ENCODE peak calls at places on chromosomes 12 and 14, in six cellular contexts. Z is colonic mucosa; N is CD8-positive, alpha-beta T cell; R is cardiac muscle cell; V is MM.1S; U is uterus. Q is an unnamed sample.

GRCh38 chr12:121537814-121538698 is 42.8 kb downstream of the KDM2B start:
- DNase-seq in Z (no peak), N (peak), R (peak), V (peak), U (no peak), Q (no peak)

GRCh38 chr12:2998789-2999264 is 39.6 kb downstream of the TEAD4 start:
- DNase-seq in Z (no peak), N (no peak), R (peak), V (no peak), U (peak), Q (no peak)

GRCh38 chr14:88411039-88411438 is 25.6 kb downstream of the SPATA7 start:
- DNase-seq in Z (no peak), N (no peak), R (no peak), V (no peak), U (no peak), Q (no peak)

GRCh38 chr14:71554959-71555612 is 377.1 kb upstream of the RGS6 start:
- DNase-seq in Z (no peak), N (no peak), R (no peak), V (no peak), U (no peak), Q (no peak)

GRCh38 chr12:1077036-1077803 is 86.2 kb downstream of the ERC1 start:
- DNase-seq in Z (no peak), N (no peak), R (no peak), V (no peak), U (no peak), Q (no peak)

GRCh38 chr12:107873223-107873622 is 98.7 kb downstream of the ASCL4 start:
- DNase-seq in Z (no peak), N (no peak), R (no peak), V (no peak), U (no peak), Q (no peak)

GRCh38 chr12:14776236-14776959 is 26.9 kb downstream of the WBP11 start:
- DNase-seq in Z (no peak), N (no peak), R (no peak), V (peak), U (no peak), Q (no peak)

GRCh38 chr14:92676031-92676430 is 72.4 kb downstream of the LGMN start:
- DNase-seq in Z (no peak), N (no peak), R (no peak), V (no peak), U (peak), Q (no peak)

GRCh38 chr12:116435984-116436383 is 123.2 kb upstream of the MAP1LC3B2 start:
- DNase-seq in Z (no peak), N (no peak), R (no peak), V (no peak), U (no peak), Q (no peak)

GRCh38 chr12:116431677-116432300 is 127.4 kb upstream of the MAP1LC3B2 start:
- DNase-seq in Z (no peak), N (no peak), R (no peak), V (no peak), U (no peak), Q (no peak)

GRCh38 chr12:116432321-116432750 is 126.8 kb upstream of the MAP1LC3B2 start:
- DNase-seq in Z (no peak), N (no peak), R (no peak), V (no peak), U (peak), Q (no peak)

GRCh38 chr12:116436561-116437249 is 122.5 kb upstream of the MAP1LC3B2 start:
- DNase-seq in Z (peak), N (no peak), R (no peak), V (no peak), U (no peak), Q (no peak)

GRCh38 chr12:116434155-116435065 is 124.8 kb upstream of the MAP1LC3B2 start:
- DNase-seq in Z (peak), N (no peak), R (peak), V (no peak), U (peak), Q (peak)
- H3K4me3 ChIP-seq in Z (no peak), N (no peak), R (no peak), V (no peak), U (peak), Q (peak)

GRCh38 chr14:94109915-94110250 is 653 bp upstream of the IFI27 start:
- DNase-seq in Z (no peak), N (no peak), R (no peak), V (no peak), U (no peak), Q (no peak)
- H3K27ac ChIP-seq in Z (peak), N (no peak), R (no peak), V (no peak), U (peak), Q (peak)

GRCh38 chr12:109308534-109309440 is at the start of gene FOXN4:
- DNase-seq in Z (no peak), N (no peak), R (peak), V (no peak), U (no peak), Q (peak)

GRCh38 chr12:109305547-109305946 is 3.5 kb downstream of the FOXN4 start:
- DNase-seq in Z (no peak), N (no peak), R (no peak), V (no peak), U (no peak), Q (no peak)

GRCh38 chr12:109309441-109310246 is 560 bp upstream of the FOXN4 start:
- DNase-seq in Z (no peak), N (no peak), R (peak), V (peak), U (no peak), Q (no peak)

GRCh38 chr12:109304485-109304884 is 4.6 kb downstream of the FOXN4 start:
- DNase-seq in Z (no peak), N (no peak), R (no peak), V (no peak), U (no peak), Q (no peak)

GRCh38 chr12:109307051-109307450 is 2.0 kb downstream of the FOXN4 start:
- DNase-seq in Z (no peak), N (no peak), R (no peak), V (no peak), U (no peak), Q (no peak)
- H3K4me3 ChIP-seq in Z (no peak), N (no peak), R (no peak), V (no peak), U (no peak), Q (no peak)

DNA sequence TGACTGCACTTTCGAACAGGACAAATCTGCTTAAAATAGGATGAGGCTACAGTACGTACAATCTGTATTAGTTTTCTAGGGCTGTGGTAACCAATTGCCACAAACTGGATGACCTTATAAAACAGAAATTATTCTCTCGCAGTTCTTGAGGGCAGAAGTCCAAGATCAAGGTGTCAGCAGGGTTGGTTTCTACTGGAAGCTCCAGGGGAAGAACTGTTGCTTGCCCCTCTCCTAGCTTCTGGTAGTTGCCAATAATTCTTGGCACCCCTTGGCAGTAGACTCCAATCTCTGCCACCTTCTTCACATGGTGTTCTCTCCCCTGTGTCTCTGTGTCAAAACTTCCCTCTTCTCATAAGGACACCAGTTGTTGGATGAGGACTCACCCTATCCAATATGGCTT is 1.4 kb downstream of the AK7 start:
- DNase-seq in Z (no peak), N (no peak), R (no peak), V (no peak), U (no peak), Q (no peak)
- H3K27ac ChIP-seq in Z (no peak), N (no peak), R (no peak), V (no peak), U (no peak), Q (no peak)

Q was measured in SJSA1.